ENCODE peak calls at places on chromosomes 12 and 14, in five cellular contexts. B, T, Y, V and I are unnamed samples. For H3K36me3, the result is how much of the 10 kb centered on the place peaks cover.

GRCh38 chr12:22461786-22462185 is 82.6 kb downstream of the C2CD5 start:
- DNase-seq in B (no peak), T (no peak), Y (no peak), V (no peak), I (no peak)

GRCh38 chr12:116484807-116485206 is 74.4 kb upstream of the MAP1LC3B2 start:
- DNase-seq in B (no peak), T (no peak), Y (no peak), V (no peak), I (no peak)

GRCh38 chr12:123075591-123076171 is 75.2 kb downstream of the PITPNM2 start:
- DNase-seq in B (no peak), T (no peak), Y (peak), V (peak), I (no peak)

GRCh38 chr12:13559318-13559978 is 362.9 kb downstream of the EMP1 start:
- DNase-seq in B (no peak), T (no peak), Y (peak), V (no peak), I (no peak)

GRCh38 chr14:55705651-55706340 is 125.8 kb downstream of the KTN1 start:
- DNase-seq in B (no peak), T (peak), Y (peak), V (peak), I (no peak)

GRCh38 chr12:93081810-93082165 is 152.7 kb upstream of the EEA1 start:
- DNase-seq in B (no peak), T (peak), Y (peak), V (peak), I (no peak)

GRCh38 chr12:54879132-54879531 is 24.8 kb downstream of the MUCL1 start:
- DNase-seq in B (no peak), T (no peak), Y (no peak), V (no peak), I (no peak)

GRCh38 chr12:75503866-75504265 is 7.5 kb downstream of the KRR1 start:
- DNase-seq in B (no peak), T (no peak), Y (no peak), V (no peak), I (no peak)

GRCh38 chr12:115871714-115872113 is 405.8 kb downstream of the MED13L start:
- DNase-seq in B (no peak), T (peak), Y (peak), V (no peak), I (no peak)

GRCh38 chr12:8629486-8630033 is 16.9 kb upstream of the AICDA start:
- DNase-seq in B (no peak), T (no peak), Y (no peak), V (no peak), I (no peak)

GRCh38 chr14:54186821-54187365 is 209.9 kb upstream of the CDKN3 start:
- DNase-seq in B (no peak), T (no peak), Y (no peak), V (no peak), I (no peak)

GRCh38 chr14:104996032-104996431 is 10.4 kb downstream of the CLBA1 start:
- DNase-seq in B (no peak), T (no peak), Y (no peak), V (no peak), I (no peak)

GRCh38 chr14:58327019-58327418 is 28.7 kb downstream of the ARID4A start:
- DNase-seq in B (no peak), T (no peak), Y (no peak), V (no peak), I (no peak)

GRCh38 chr14:106309423-106309822 is 783.0 kb downstream of the TMEM121 start:
- DNase-seq in B (no peak), T (no peak), Y (no peak), V (no peak), I (no peak)

GRCh38 chr12:752673-753400 is 458 bp downstream of the WNK1 start:
- DNase-seq in B (peak), T (peak), Y (peak), V (peak), I (peak)

GRCh38 chr14:100680439-100681051 is 46.1 kb upstream of the DLK1 start:
- DNase-seq in B (no peak), T (no peak), Y (no peak), V (peak), I (peak)

GRCh38 chr14:77638738-77639137 is 22.3 kb upstream of the SPTLC2 start:
- DNase-seq in B (no peak), T (no peak), Y (peak), V (no peak), I (no peak)

GRCh38 chr14:103141117-103141796 is 18.0 kb downstream of the TNFAIP2 start:
- DNase-seq in B (no peak), T (peak), Y (peak), V (no peak), I (no peak)

GRCh38 chr12:26062566-26062965 is 62.3 kb downstream of the BHLHE41 start:
- DNase-seq in B (no peak), T (no peak), Y (peak), V (no peak), I (no peak)

GRCh38 chr12:75443709-75444108 is 36.8 kb upstream of the GLIPR1 start:
- DNase-seq in B (no peak), T (no peak), Y (peak), V (no peak), I (no peak)

GRCh38 chr12:15038137-15038536 is 65.3 kb downstream of the PDE6H start:
- DNase-seq in B (no peak), T (no peak), Y (no peak), V (no peak), I (no peak)

GRCh38 chr12:29164477-29165163 is 15.5 kb downstream of the FAR2 start:
- DNase-seq in B (no peak), T (peak), Y (peak), V (no peak), I (no peak)

GRCh38 chr12:78636253-78636855 is 228.2 kb upstream of the SYT1 start:
- DNase-seq in B (no peak), T (no peak), Y (no peak), V (no peak), I (no peak)

GRCh38 chr12:22029991-22030390 is 16.0 kb upstream of the CMAS start:
- DNase-seq in B (no peak), T (no peak), Y (no peak), V (no peak), I (no peak)

DNA sequence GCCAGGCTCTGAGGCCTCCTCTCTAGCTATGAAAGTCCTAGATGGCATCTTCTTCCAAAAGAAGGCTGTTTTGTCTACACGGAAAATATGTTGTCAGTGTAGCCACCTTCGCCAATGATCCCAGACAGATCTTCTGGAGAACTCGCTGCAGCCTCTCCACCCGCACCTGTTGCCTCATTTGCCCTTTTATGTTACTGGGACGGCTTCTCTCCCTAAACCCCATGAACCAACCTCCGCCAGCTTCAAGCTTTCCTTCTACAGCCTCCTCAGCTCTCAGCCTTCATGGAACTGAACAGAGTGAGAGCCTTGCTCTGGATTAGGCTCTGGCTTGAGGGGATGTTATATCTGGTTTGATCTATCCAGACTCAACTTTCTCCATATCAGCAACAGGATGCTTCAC is 10.8 kb downstream of the P2RX2 start:
- DNase-seq in B (no peak), T (no peak), Y (no peak), V (no peak), I (no peak)
- H3K36me3 ChIP-seq in B (half or more), T (under half), Y (under half), V (under half), I (under half)

GRCh38 chr12:128365831-128366231 is 98.9 kb downstream of the TMEM132C start:
- DNase-seq in B (no peak), T (no peak), Y (no peak), V (no peak), I (peak)
- TF ChIP-seq CTCF in B (no peak), T (no peak), Y (no peak), V (no peak), I (no peak)

GRCh38 chr12:108518716-108519496 is 3.8 kb downstream of the FICD start:
- DNase-seq in B (no peak), T (no peak), Y (no peak), V (no peak), I (no peak)
- H3K36me3 ChIP-seq in B (under half), T (under half), Y (half or more), V (under half), I (under half)

GRCh38 chr12:107126688-107127481 is 33.5 kb upstream of the CRY1 start:
- DNase-seq in B (no peak), T (no peak), Y (peak), V (no peak), I (no peak)
- TF ChIP-seq CTCF in B (no peak), T (peak), Y (peak), V (peak), I (no peak)

GRCh38 chr12:56105503-56105902 is 1.1 kb downstream of the PA2G4 start:
- DNase-seq in B (no peak), T (no peak), Y (no peak), V (no peak), I (no peak)
- H3K36me3 ChIP-seq in B (under half), T (under half), Y (under half), V (under half), I (under half)

DNA sequence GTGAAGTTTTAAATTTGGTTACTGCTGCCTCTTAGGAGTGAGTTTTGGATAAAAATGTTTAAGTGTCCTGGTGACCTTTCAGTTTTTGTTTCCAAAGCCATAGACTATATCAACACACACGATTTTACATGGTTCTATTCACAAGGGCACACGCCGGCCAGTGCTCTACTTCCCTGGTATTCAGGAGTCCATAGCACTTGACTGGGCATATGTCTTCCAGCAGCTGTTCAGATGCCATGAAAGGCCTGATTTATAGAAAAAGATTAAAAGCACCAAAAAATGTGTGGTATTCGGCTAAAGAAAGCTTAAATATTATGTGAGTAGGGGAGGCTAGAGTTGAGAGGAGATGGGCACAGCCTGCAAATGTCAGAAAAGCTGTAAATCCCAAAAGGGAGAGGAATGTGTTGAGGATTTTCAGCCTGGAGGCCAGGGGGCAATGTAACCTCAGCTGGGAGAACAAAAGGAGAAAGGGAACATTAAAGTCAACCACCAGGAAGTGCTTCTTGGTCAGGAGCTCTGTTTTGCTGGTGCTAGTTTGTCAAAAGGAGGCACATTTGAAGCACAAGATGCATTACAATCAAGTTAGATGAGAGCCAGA is 478.4 kb downstream of the RAD51B start:
- DNase-seq in B (no peak), T (peak), Y (peak), V (no peak), I (no peak)
- TF ChIP-seq CTCF in B (peak), T (no peak), Y (peak), V (peak), I (no peak)

DNA sequence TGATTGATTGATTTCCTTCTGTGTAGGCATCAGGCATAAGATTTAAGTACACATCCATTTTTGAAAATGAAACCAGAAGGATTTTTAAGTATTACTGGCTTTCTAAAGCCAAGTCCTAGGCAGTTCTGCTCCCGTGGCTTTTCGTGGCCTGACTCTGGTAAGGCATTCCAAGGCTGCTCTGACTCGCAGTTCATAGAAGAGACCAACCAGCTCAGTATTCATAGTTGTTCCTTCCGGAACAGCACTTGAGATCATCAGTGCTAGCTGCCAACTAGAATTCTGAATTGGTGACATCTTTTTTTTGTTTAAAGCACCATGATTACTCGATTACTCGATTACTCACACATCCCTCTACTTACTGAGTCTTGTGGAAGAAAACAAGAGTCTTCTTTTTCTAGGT is 25.9 kb downstream of the SUDS3 start:
- DNase-seq in B (no peak), T (no peak), Y (no peak), V (no peak), I (no peak)
- H3K36me3 ChIP-seq in B (half or more), T (under half), Y (half or more), V (under half), I (under half)

DNA sequence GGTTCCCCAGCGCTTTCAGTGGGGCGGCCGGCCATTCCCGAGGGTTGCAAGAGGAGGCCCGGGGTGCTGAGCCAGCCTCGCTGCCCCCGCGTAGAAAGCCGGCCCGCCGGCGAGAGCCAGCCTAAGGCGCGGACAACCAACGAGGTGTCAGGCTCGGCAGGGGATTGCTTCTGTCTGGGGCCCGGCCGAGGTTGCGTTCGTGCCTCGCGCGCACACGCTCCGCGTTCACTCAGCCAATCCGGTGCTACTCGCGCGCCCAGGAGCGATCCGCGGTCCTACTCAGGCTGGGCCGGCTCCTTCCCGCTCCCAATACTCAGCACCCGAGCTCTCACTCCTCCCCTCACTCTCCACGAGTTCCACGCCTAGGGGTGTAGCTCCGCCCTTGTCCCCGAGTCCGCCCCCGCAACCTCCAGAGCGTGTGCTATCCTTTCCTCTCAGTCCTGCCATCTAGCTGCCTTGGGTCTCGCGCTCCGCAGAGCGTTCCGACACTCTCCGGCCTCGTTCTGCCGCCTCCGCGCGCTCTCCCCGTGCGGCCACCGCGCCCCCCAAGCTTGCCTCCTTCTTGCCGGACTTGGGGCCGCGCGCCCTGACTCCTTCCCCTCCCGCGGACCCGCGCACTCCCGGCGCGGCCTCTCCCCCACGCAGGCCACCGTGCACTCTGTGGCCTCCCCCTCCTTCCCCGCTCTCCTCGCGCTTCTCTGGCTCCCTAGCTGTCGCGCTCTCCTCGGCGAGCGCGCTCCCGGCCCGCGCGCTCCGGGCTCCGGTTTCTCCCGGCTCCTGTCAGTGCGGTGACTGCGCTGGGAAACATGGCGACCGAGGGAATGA is at the start of gene GPHN:
- DNase-seq in B (peak), T (peak), Y (peak), V (peak), I (peak)
- TF ChIP-seq CTCF in B (peak), T (no peak), Y (no peak), V (peak), I (peak)